ENCODE peak calls at places on chromosomes 11 and 22, in seven cellular contexts. S is heart left ventricle, M is pancreas, Z is HFF-Myc, B is astrocyte, V is astrocyte of the spinal cord, N is MCF 10A. W is an unnamed sample.

GRCh38 chr11:15969281-15969680 is 387.1 kb downstream of the SOX6 start:
- DNase-seq in S (no peak), M (no peak), Z (peak), B (peak), V (peak), N (peak), W (no peak)

GRCh38 chr11:99320769-99321290 is 300.1 kb downstream of the CNTN5 start:
- DNase-seq in S (no peak), M (no peak), Z (no peak), B (no peak), V (no peak), N (peak), W (no peak)

GRCh38 chr22:24526191-24526590 is 28.7 kb downstream of the GUCD1 start:
- DNase-seq in S (no peak), M (no peak), Z (no peak), B (no peak), V (no peak), N (no peak), W (no peak)

GRCh38 chr11:128581908-128582307 is 5.5 kb downstream of the ETS1 start:
- DNase-seq in S (no peak), M (no peak), Z (no peak), B (no peak), V (no peak), N (no peak), W (no peak)

GRCh38 chr11:20089796-20090653 is 70.2 kb downstream of the DBX1 start:
- DNase-seq in S (no peak), M (no peak), Z (no peak), B (peak), V (peak), N (no peak), W (no peak)

GRCh38 chr11:95827661-95828060 is 37.4 kb downstream of the CEP57 start:
- DNase-seq in S (no peak), M (no peak), Z (no peak), B (no peak), V (no peak), N (peak), W (no peak)

GRCh38 chr22:30265851-30266444 is 703 bp downstream of the OSM start:
- DNase-seq in S (peak), M (no peak), Z (no peak), B (no peak), V (no peak), N (no peak), W (no peak)

GRCh38 chr11:106012744-106013143 is 9.3 kb downstream of the MSANTD4 start:
- DNase-seq in S (no peak), M (no peak), Z (peak), B (peak), V (peak), N (peak), W (no peak)

GRCh38 chr11:113091578-113091844 is 130.3 kb downstream of the NCAM1 start:
- DNase-seq in S (no peak), M (no peak), Z (no peak), B (no peak), V (no peak), N (no peak), W (no peak)

GRCh38 chr22:42560381-42560780 is 6.6 kb downstream of the SERHL2 start:
- DNase-seq in S (no peak), M (no peak), Z (no peak), B (no peak), V (no peak), N (no peak), W (no peak)

GRCh38 chr11:96200243-96200642 is 142.8 kb downstream of the MAML2 start:
- DNase-seq in S (no peak), M (no peak), Z (no peak), B (peak), V (peak), N (peak), W (no peak)

GRCh38 chr11:9574806-9575530 is 1.5 kb downstream of the WEE1 start:
- DNase-seq in S (peak), M (no peak), Z (peak), B (peak), V (peak), N (peak), W (peak)

GRCh38 chr11:113937918-113938317 is 33.3 kb downstream of the HTR3B start:
- DNase-seq in S (no peak), M (no peak), Z (no peak), B (no peak), V (no peak), N (no peak), W (no peak)

GRCh38 chr11:74157169-74157568 is 13.6 kb downstream of the C2CD3 start:
- DNase-seq in S (no peak), M (no peak), Z (no peak), B (peak), V (no peak), N (no peak), W (no peak)

GRCh38 chr11:43135966-43136534 is 175.7 kb upstream of the API5 start:
- DNase-seq in S (no peak), M (no peak), Z (no peak), B (no peak), V (no peak), N (no peak), W (no peak)

GRCh38 chr11:118921929-118922744 is 3.6 kb downstream of the BCL9L start:
- DNase-seq in S (peak), M (peak), Z (no peak), B (peak), V (no peak), N (peak), W (peak)

GRCh38 chr22:29816128-29816527 is 21.9 kb downstream of the ASCC2 start:
- DNase-seq in S (peak), M (no peak), Z (no peak), B (no peak), V (no peak), N (no peak), W (no peak)

GRCh38 chr11:7548659-7549283 is 35.0 kb downstream of the PPFIBP2 start:
- DNase-seq in S (no peak), M (peak), Z (no peak), B (no peak), V (no peak), N (peak), W (no peak)

GRCh38 chr11:61985863-61986262 is 18.4 kb upstream of the FTH1 start:
- DNase-seq in S (no peak), M (no peak), Z (no peak), B (no peak), V (no peak), N (no peak), W (no peak)

GRCh38 chr11:64568041-64568571 is 22.9 kb upstream of the SLC22A12 start:
- DNase-seq in S (no peak), M (no peak), Z (no peak), B (no peak), V (no peak), N (no peak), W (no peak)

DNA sequence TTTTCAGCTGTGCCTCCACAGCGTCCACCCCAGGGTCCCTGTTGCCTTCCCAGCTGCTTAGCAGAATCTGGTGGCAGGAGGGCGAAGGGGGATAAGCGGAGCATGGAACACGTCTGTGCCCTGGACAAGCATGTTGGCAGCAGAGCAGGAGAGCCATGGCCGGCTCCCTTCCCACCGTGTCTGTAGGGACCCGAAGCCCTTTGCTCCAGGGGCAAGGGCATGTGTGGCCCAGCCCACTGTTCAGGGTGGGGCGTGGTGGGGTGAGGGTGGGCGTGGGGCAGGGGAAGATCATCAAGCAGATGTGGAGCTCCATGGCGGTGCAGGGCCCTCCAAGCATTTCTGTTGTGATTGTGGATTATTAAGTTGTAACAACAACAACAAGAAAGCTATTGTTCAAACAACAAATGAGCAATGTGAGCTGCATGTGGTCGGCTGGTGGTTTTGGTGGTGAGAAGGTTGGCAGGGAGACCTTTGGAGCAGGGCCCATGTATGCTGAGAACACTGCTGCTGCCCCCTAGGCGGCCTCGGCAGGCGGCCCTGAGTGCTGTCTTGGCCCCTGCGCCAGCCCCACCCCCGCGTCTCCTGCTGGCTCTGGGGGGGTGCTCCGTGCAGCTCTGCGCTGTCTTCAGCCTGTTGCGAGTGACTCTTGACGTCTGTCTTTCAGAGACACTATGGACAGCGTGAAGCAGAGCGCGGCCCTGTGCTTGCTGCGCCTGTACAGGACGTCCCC is 50.9 kb downstream of the AP2A2 start:
- DNase-seq in S (no peak), M (no peak), Z (no peak), B (peak), V (peak), N (no peak), W (no peak)
- TF ChIP-seq CTCF in S (no peak), M (no peak), Z (no peak), B (no peak), V (peak), N (no peak), W (no peak)

DNA sequence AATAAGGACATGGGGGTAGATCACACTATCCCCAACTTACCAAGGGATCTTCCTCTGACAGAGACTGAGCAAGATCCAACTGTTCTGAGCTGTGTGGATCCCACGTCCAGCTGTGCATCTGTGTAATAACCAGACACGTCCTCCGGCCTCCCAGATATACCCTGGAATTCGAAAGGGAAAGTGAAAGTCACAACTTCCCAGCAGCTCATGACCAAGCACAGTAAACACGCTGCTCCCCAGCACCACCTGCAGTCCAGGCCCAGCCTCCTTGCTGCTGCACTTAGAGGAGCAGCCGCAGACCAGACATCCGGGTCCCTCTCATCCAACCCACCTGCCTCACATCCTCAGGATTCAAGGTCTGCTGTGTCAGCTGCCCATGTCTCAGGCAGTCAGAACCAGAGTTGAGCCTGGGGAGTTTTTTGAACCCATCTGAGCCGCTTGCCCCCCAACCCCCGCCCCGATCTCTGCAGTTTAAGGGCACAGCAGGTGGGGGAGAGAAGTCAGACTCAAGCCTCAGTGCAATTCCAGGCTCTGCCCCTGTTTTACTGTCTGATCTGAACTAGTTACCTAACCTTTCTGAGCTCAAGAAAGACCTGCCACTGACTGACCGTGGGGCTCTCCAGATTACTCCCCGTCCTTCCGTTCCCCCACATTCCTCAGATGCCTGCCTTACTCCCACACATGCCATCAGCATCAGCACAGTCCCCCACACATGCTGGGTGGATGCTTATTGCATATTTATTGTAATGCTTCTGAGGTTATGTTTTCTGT is at the start of gene APOL2:
- DNase-seq in S (peak), M (peak), Z (peak), B (peak), V (peak), N (peak), W (peak)
- TF ChIP-seq CTCF in S (peak), M (peak), Z (peak), B (peak), V (peak), N (peak), W (peak)

DNA sequence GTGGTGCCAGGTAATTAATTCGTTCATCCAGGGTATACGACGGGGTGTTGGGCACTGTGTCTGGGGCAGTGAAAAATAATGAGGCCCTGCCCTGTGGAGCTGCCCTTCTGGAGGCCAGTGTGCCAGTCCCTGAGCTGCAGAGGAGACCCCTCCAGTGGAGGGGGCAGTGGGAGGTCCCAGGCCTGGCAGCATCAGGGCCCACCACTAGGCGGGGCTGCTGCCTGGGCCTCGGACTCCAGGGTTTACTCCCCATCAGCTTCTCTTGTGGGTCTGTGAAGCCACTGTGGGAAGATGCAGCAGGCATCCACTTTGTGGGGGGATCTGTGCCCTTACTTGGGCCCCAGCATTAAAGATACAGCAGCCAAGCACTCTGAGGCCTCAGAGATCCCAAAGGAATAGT is 17.4 kb upstream of the TMPRSS6 start:
- DNase-seq in S (no peak), M (no peak), Z (no peak), B (no peak), V (no peak), N (peak), W (peak)
- TF ChIP-seq CTCF in S (peak), M (no peak), Z (peak), B (no peak), V (peak), N (no peak), W (peak)

GRCh38 chr22:45265546-45265945 is 19.2 kb upstream of the UPK3A start:
- DNase-seq in S (no peak), M (no peak), Z (no peak), B (peak), V (no peak), N (no peak), W (no peak)

GRCh38 chr22:45262195-45262930 is 21.7 kb upstream of the KIAA0930 start:
- DNase-seq in S (no peak), M (no peak), Z (no peak), B (no peak), V (no peak), N (no peak), W (no peak)

GRCh38 chr22:45261407-45262088 is 20.9 kb upstream of the KIAA0930 start:
- DNase-seq in S (no peak), M (no peak), Z (no peak), B (no peak), V (no peak), N (no peak), W (no peak)

GRCh38 chr22:45262931-45263789 is 21.6 kb upstream of the UPK3A start:
- DNase-seq in S (no peak), M (no peak), Z (no peak), B (no peak), V (no peak), N (no peak), W (no peak)

GRCh38 chr22:45263790-45264269 is 20.9 kb upstream of the UPK3A start:
- DNase-seq in S (peak), M (peak), Z (peak), B (peak), V (peak), N (peak), W (peak)
- TF ChIP-seq CTCF in S (peak), M (peak), Z (peak), B (peak), V (peak), N (peak), W (peak)

GRCh38 chr11:67160872-67161783 is 42.1 kb downstream of the KDM2A start:
- DNase-seq in S (no peak), M (no peak), Z (no peak), B (peak), V (peak), N (peak), W (no peak)
- TF ChIP-seq CTCF in S (no peak), M (no peak), Z (no peak), B (no peak), V (no peak), N (no peak), W (no peak)

W was measured in nephron progenitor cell.